ENCODE peak calls at places on chromosomes 11 and 22, in four cellular contexts. D is pancreas, L is fibroblast of lung, G is heart left ventricle. O is an unnamed sample.

GRCh38 chr11:86374586-86374985 is at the start of gene CCDC81:
- DNase-seq in L (peak; percentile 12), D (no peak), G (peak; percentile 61), O (no peak)

GRCh38 chr11:3231550-3231850 is 717 bp downstream of the MRGPRE start:
- DNase-seq in G (no peak), L (no peak), D (no peak), O (no peak)

GRCh38 chr22:26679003-26679629 is 21.7 kb downstream of the MIAT start:
- DNase-seq in G (peak; percentile 82), L (peak; percentile 74), D (peak; percentile 81), O (peak; percentile 76)

GRCh38 chr11:83014951-83015350 is 56.7 kb downstream of the RAB30 start:
- DNase-seq in G (no peak), D (no peak), L (no peak), O (no peak)

GRCh38 chr22:24810043-24810749 is 4.2 kb downstream of the SGSM1 start:
- DNase-seq in G (no peak), D (no peak), L (no peak), O (no peak)

GRCh38 chr11:60972182-60973030 is 926 bp downstream of the CD6 start:
- DNase-seq in G (no peak), D (no peak), L (no peak), O (no peak)

GRCh38 chr11:2399488-2400068 is 972 bp upstream of the TSSC4 start:
- DNase-seq in D (no peak), L (peak; percentile 4), G (no peak), O (peak; percentile 27)

GRCh38 chr11:122235615-122236014 is 119.6 kb upstream of the BLID start:
- DNase-seq in L (peak; percentile 99), G (no peak), D (peak; percentile 54), O (peak; percentile 65)

GRCh38 chr11:406796-407650 is 7.8 kb downstream of the SIGIRR start:
- DNase-seq in G (peak; percentile 93), D (peak; percentile 70), L (peak; percentile 71), O (peak; percentile 90)

GRCh38 chr11:67354314-67355022 is 1.1 kb upstream of the POLD4 start:
- DNase-seq in L (peak; percentile 96), G (peak; percentile 75), D (peak; percentile 81), O (peak; percentile 87)

GRCh38 chr11:102924851-102925380 is 30.6 kb downstream of the MMP13 start:
- DNase-seq in L (no peak), D (no peak), G (no peak), O (no peak)

GRCh38 chr11:83554896-83555295 is 268.7 kb upstream of the CCDC90B start:
- DNase-seq in D (no peak), L (no peak), G (no peak), O (no peak)

GRCh38 chr11:120505801-120506425 is 5.6 kb upstream of the GRIK4 start:
- DNase-seq in G (no peak), L (no peak), D (no peak), O (no peak)

GRCh38 chr11:110747531-110747930 is 35.3 kb upstream of the ARHGAP20 start:
- DNase-seq in G (no peak), D (no peak), L (no peak), O (no peak)

GRCh38 chr11:11985016-11985715 is 23.3 kb downstream of the DKK3 start:
- DNase-seq in G (no peak), D (no peak), L (peak; percentile 70), O (peak; percentile 51)

DNA sequence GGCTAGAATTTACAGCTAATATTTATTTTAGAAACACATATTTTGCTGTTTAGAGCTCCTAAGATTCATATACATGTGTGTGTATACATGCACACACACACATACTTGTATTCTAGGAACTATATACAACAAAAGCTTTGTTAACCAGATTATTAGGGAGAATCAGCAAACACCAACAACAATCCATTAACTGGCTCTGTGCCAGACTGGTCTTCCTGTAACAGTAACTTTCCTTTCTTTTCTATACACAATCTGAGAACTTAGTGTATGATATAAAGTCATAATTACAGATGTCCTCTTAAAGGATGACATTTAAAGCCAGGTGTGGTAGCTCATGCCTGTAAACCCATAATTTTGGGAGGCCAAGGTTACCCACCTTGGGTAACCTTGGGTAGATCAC is 49.5 kb upstream of the CLNS1A start:
- DNase-seq in G (no peak), D (no peak), L (no peak), O (no peak)
- TF ChIP-seq CTCF in G (no peak), D (no peak), L (no peak), O (no peak)

DNA sequence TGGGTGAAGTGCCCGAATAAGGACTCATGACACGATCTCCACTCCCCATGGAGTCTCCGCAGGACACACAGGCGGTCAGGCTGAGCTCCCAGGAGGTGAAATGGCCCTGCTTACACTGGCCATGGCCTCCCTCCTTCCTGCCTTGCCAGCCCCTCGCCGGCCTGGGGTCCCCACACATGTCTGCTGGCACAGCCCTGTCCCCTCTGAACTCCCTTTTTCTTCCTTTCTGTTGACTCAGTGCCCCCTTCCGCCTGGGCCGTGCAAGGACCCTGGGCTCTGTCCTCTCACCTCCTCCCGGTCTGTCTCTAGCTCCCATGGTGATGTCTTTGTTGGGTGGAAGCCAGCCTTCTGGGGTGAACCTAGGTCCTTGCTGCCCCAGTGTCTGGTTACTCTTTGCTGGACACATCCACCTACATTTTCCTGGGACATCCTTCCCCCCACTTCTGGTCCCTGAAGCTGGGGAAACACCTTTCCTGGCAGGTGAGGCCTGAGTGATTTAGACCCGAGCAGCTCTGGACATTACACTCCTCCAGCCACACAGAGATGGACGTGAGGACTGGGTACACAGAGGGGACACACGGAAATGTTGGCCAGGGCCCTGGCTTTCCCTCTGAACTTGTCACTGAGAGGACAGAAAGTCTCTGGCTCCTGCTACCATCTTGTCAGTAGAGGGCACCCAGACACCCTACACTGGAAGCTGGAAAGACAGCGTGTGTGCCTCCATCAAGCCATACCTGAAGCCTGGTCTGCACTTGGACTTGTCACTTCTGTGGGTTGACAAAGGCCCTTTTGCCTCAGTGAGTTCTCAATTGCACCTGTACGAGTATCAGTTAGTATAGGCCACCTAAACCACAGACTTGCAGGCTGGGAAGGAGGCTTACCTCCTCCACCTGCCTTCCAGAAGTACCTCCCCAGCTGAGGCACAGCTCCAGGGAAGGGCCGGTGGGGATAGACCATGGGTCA is 864.3 kb downstream of the TBC1D22A start:
- DNase-seq in L (no peak), D (no peak), G (no peak), O (no peak)
- TF ChIP-seq CTCF in L (no peak), D (no peak), G (no peak), O (no peak)

GRCh38 chr11:112795142-112795815 is 165.9 kb upstream of the NCAM1 start:
- DNase-seq in L (peak; percentile 20), G (no peak), D (no peak), O (peak; percentile 63)
- TF ChIP-seq CTCF in L (peak; percentile 49), G (peak; percentile 35), D (peak; percentile 36), O (peak; percentile 75)

GRCh38 chr11:22133785-22134184 is 59.1 kb upstream of the ANO5 start:
- DNase-seq in G (no peak), D (no peak), L (no peak), O (no peak)

DNA sequence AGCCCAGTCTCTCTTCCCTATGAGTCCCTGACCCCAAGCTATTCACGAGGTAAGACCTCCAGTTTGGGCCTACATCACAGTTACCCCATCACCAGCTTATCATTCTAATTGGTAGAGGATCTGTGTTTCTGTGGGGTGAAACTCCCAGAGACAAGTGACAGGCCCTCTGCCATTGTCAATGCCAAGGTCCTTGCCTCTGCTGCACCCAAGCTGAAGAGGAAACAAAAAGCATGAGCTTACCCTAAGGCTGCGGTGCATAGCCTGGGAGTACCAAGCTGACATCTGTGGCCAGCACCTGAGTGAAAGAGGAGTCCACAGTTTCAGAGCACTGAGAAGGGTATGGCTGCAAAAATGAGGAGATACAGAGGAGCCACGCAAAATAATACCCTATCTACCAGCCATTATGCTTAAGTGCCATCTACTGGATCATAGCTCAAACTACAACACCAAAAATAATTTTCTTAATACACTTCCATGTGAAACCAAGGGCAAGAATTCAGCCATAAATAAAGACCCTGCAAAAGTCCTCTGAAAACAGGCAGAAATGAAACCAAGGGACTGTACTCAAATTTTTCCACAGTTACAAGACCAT is 62.3 kb upstream of the ANO5 start:
- DNase-seq in G (no peak), L (no peak), D (no peak), O (peak; percentile 5)
- TF ChIP-seq CTCF in G (peak; percentile 38), L (no peak), D (peak; percentile 43), O (peak; percentile 42)

GRCh38 chr22:49753961-49754673 is 73.6 kb downstream of the BRD1 start:
- DNase-seq in D (no peak), L (no peak), G (no peak), O (no peak)

GRCh38 chr22:49751968-49752597 is 75.6 kb downstream of the BRD1 start:
- DNase-seq in G (no peak), D (no peak), L (no peak), O (no peak)

GRCh38 chr22:49753276-49753884 is 74.3 kb downstream of the BRD1 start:
- DNase-seq in L (no peak), G (no peak), D (no peak), O (no peak)

GRCh38 chr22:49751318-49751967 is 76.2 kb downstream of the BRD1 start:
- DNase-seq in G (peak; percentile 52), L (no peak), D (no peak), O (no peak)

GRCh38 chr22:49752598-49753091 is 75.0 kb downstream of the BRD1 start:
- DNase-seq in D (no peak), L (no peak), G (no peak), O (no peak)
- TF ChIP-seq CTCF in D (no peak), L (no peak), G (no peak), O (no peak)

O was measured in epithelial cell of esophagus.